ENCODE peak calls at places on chromosome 22, in nine cellular contexts. L is NCI-H345; M is GM12891; O is NCI-H1105; S is CD8-positive, alpha-beta memory T cell; E is activated CD4-positive, CD25-positive, alpha-beta regulatory T cell; A is progenitor cell of endocrine pancreas; V is Kasumi-1; X is HEK293T. Y is an unnamed sample.

GRCh38 chr22:37032535-37033460 is 13.3 kb downstream of the MPST start:
- DNase-seq in L (no peak), M (no peak), O (no peak), S (no peak), E (no peak), A (peak), V (peak), X (no peak), Y (no peak)

GRCh38 chr22:43826142-43827093 is 14.3 kb upstream of the EFCAB6 start:
- DNase-seq in L (peak), M (peak), O (no peak), S (no peak), E (no peak), A (no peak), V (no peak), X (no peak), Y (no peak)

GRCh38 chr22:26515938-26516337 is 3.7 kb upstream of the TFIP11 start:
- DNase-seq in L (no peak), M (no peak), O (no peak), S (no peak), E (no peak), A (no peak), V (no peak), X (no peak), Y (no peak)

GRCh38 chr22:31954535-31955326 is 10.4 kb downstream of the YWHAH start:
- DNase-seq in L (no peak), M (no peak), O (no peak), S (no peak), E (no peak), A (no peak), V (no peak), X (no peak), Y (no peak)

GRCh38 chr22:23068832-23069385 is 1.4 kb upstream of the GNAZ start:
- DNase-seq in L (no peak), M (no peak), O (no peak), S (no peak), E (no peak), A (peak), V (no peak), X (no peak), Y (no peak)

GRCh38 chr22:42635531-42635930 is 4.9 kb downstream of the ATP5MGL start:
- DNase-seq in L (no peak), M (no peak), O (no peak), S (no peak), E (no peak), A (no peak), V (no peak), X (no peak), Y (no peak)

GRCh38 chr22:39292561-39293074 is 26.8 kb downstream of the RPL3 start:
- DNase-seq in L (peak), M (no peak), O (no peak), S (no peak), E (no peak), A (no peak), V (peak), X (peak), Y (no peak)

GRCh38 chr22:50527921-50528681 is 1.7 kb downstream of the TYMP start:
- DNase-seq in L (no peak), M (no peak), O (no peak), S (no peak), E (no peak), A (no peak), V (no peak), X (no peak), Y (no peak)

GRCh38 chr22:39212721-39213376 is 31.9 kb downstream of the PDGFB start:
- DNase-seq in L (no peak), M (no peak), O (no peak), S (no peak), E (no peak), A (no peak), V (peak), X (no peak), Y (no peak)

GRCh38 chr22:30251661-30252226 is 5.2 kb upstream of the LIF start:
- DNase-seq in L (peak), M (no peak), O (peak), S (no peak), E (no peak), A (no peak), V (no peak), X (no peak), Y (no peak)

GRCh38 chr22:44024288-44024908 is at the start of gene PARVB:
- DNase-seq in L (no peak), M (peak), O (no peak), S (no peak), E (no peak), A (peak), V (peak), X (peak), Y (no peak)

GRCh38 chr22:42757475-42757874 is 36.8 kb upstream of the A4GALT start:
- DNase-seq in L (no peak), M (no peak), O (no peak), S (no peak), E (no peak), A (no peak), V (no peak), X (no peak), Y (no peak)